ENCODE peak calls at places on chromosome 22, in ten cellular contexts. M is ovary, O is right lobe of liver, L is GM12891, Z is breast epithelium, A is heart left ventricle, J is suprapubic skin, Y is H1, N is HCT116, Q is stomach. V is an unnamed sample.

GRCh38 chr22:48749555-48750227 is 1078.0 kb downstream of the BRD1 start:
- DNase-seq in M (no peak), J (no peak), Z (no peak), L (no peak), Y (no peak), N (no peak), A (no peak), O (no peak), Q (peak), V (no peak)

GRCh38 chr22:48483764-48484528 is 1343.7 kb downstream of the BRD1 start:
- DNase-seq in Q (no peak), J (peak), Z (peak), Y (no peak), N (no peak), A (no peak), O (no peak), M (no peak), L (no peak), V (no peak)

GRCh38 chr22:48835857-48836672 is 991.6 kb downstream of the BRD1 start:
- DNase-seq in Z (no peak), Y (no peak), Q (no peak), M (no peak), A (no peak), J (no peak), O (no peak), L (no peak), N (no peak), V (no peak)

GRCh38 chr22:27670701-27671412 is 130.7 kb downstream of the MN1 start:
- DNase-seq in Z (no peak), Q (peak), J (no peak), O (no peak), L (no peak), M (no peak), Y (peak), A (peak), N (peak), V (no peak)

GRCh38 chr22:17152971-17153370 is 6.1 kb downstream of the HDHD5 start:
- DNase-seq in N (no peak), Q (no peak), Y (no peak), J (no peak), M (no peak), O (no peak), Z (no peak), L (no peak), A (no peak), V (no peak)

GRCh38 chr22:30186535-30186934 is 60.0 kb downstream of the LIF start:
- DNase-seq in Z (no peak), A (no peak), N (no peak), Q (no peak), O (peak), J (no peak), M (no peak), L (no peak), Y (no peak), V (no peak)

GRCh38 chr22:24445481-24446290 is 18.3 kb downstream of the ADORA2A start:
- DNase-seq in J (peak), N (no peak), Z (no peak), O (no peak), Y (no peak), L (no peak), M (peak), Q (no peak), A (no peak), V (no peak)

GRCh38 chr22:20781272-20781990 is 7.5 kb downstream of the SERPIND1 start:
- DNase-seq in Z (no peak), L (no peak), J (no peak), Y (no peak), O (peak), M (no peak), Q (no peak), N (no peak), A (no peak), V (no peak)

GRCh38 chr22:48055827-48056226 is 1293.4 kb downstream of the TBC1D22A start:
- DNase-seq in M (no peak), L (no peak), Q (no peak), O (no peak), J (no peak), N (no peak), A (no peak), Z (no peak), Y (no peak), V (no peak)

GRCh38 chr22:47859891-47860290 is 1097.4 kb downstream of the TBC1D22A start:
- DNase-seq in N (no peak), A (no peak), J (no peak), O (no peak), Y (no peak), L (no peak), Q (no peak), Z (no peak), M (no peak), V (no peak)

GRCh38 chr22:44724859-44725258 is 22.9 kb downstream of the PRR5 start:
- DNase-seq in M (no peak), A (no peak), O (no peak), Z (no peak), J (no peak), Y (no peak), Q (no peak), L (no peak), N (no peak), V (no peak)

GRCh38 chr22:29524440-29525191 is 28.9 kb downstream of the THOC5 start:
- DNase-seq in O (peak), Q (peak), N (no peak), J (no peak), A (no peak), Y (peak), M (no peak), Z (no peak), L (no peak), V (no peak)

GRCh38 chr22:29388759-29389090 is 355 bp upstream of the AP1B1 start:
- DNase-seq in L (no peak), Z (no peak), A (no peak), M (no peak), N (no peak), O (no peak), Q (no peak), Y (no peak), J (no peak), V (no peak)

GRCh38 chr22:18001040-18001893 is 23.1 kb downstream of the MICAL3 start:
- DNase-seq in Y (peak), J (peak), M (peak), O (peak), A (peak), Z (peak), Q (peak), L (peak), N (peak), V (peak)

GRCh38 chr22:24101966-24102365 is 79.3 kb upstream of the SUSD2 start:
- DNase-seq in Q (no peak), Z (peak), A (peak), M (no peak), O (peak), Y (no peak), N (no peak), J (peak), L (no peak), V (no peak)

GRCh38 chr22:23033116-23033905 is 37.0 kb upstream of the GNAZ start:
- DNase-seq in L (no peak), Q (no peak), Y (no peak), M (no peak), Z (no peak), A (no peak), N (no peak), O (no peak), J (no peak), V (no peak)

GRCh38 chr22:18056161-18056666 is 21.6 kb upstream of the PEX26 start:
- DNase-seq in Z (no peak), Y (no peak), O (no peak), Q (no peak), J (no peak), M (no peak), L (no peak), N (no peak), A (peak), V (peak)

GRCh38 chr22:47172771-47173534 is 410.5 kb downstream of the TBC1D22A start:
- DNase-seq in L (no peak), N (no peak), O (peak), A (no peak), Q (no peak), Y (peak), M (peak), Z (peak), J (peak), V (no peak)

GRCh38 chr22:50219800-50220602 is 19.2 kb downstream of the SELENOO start:
- DNase-seq in Q (no peak), Z (no peak), M (peak), Y (peak), N (no peak), A (no peak), O (peak), L (no peak), J (no peak), V (no peak)

GRCh38 chr22:28984482-28985158 is 77.0 kb downstream of the C22orf31 start:
- DNase-seq in A (no peak), Y (no peak), M (no peak), Q (no peak), L (no peak), N (no peak), O (no peak), J (no peak), Z (no peak), V (no peak)

GRCh38 chr22:27518583-27519437 is 282.7 kb downstream of the MN1 start:
- DNase-seq in Z (no peak), A (no peak), Y (no peak), O (no peak), Q (no peak), J (no peak), M (no peak), L (no peak), N (no peak), V (no peak)

GRCh38 chr22:28976588-28976987 is 85.0 kb downstream of the C22orf31 start:
- DNase-seq in Q (no peak), Z (no peak), Y (no peak), O (no peak), N (peak), J (no peak), L (no peak), M (no peak), A (no peak), V (peak)

GRCh38 chr22:50276143-50276542 is 6.0 kb upstream of the MAPK11 start:
- DNase-seq in Y (peak), A (peak), O (peak), J (no peak), L (peak), M (no peak), Q (peak), Z (peak), N (no peak), V (no peak)

GRCh38 chr22:27489265-27489675 is 312.3 kb downstream of the MN1 start:
- DNase-seq in N (no peak), Q (peak), Z (no peak), O (peak), L (no peak), M (no peak), J (no peak), A (no peak), Y (no peak), V (no peak)

GRCh38 chr22:16601437-16602223 is 9.0 kb upstream of the CCT8L2 start:
- DNase-seq in M (peak), J (no peak), N (no peak), Q (no peak), Z (no peak), O (no peak), Y (no peak), L (no peak), A (peak), V (no peak)

GRCh38 chr22:37625737-37626136 is 13.7 kb upstream of the SH3BP1 start:
- DNase-seq in L (no peak), M (no peak), Y (no peak), Q (no peak), J (peak), N (no peak), A (no peak), Z (no peak), O (no peak), V (no peak)

GRCh38 chr22:37166675-37167066 is 17.0 kb upstream of the IL2RB start:
- DNase-seq in O (peak), N (no peak), L (peak), M (peak), A (peak), Z (peak), Y (peak), J (peak), Q (peak), V (peak)

GRCh38 chr22:49768961-49769690 is 58.5 kb downstream of the BRD1 start:
- DNase-seq in J (peak), A (peak), N (no peak), O (peak), Z (peak), L (no peak), M (peak), Y (peak), Q (no peak), V (no peak)

GRCh38 chr22:22210889-22211833 is 33.4 kb upstream of the VPREB1 start:
- DNase-seq in M (no peak), A (no peak), N (no peak), Z (no peak), O (no peak), J (no peak), Y (no peak), Q (no peak), L (no peak), V (no peak)

GRCh38 chr22:21861856-21862255 is 5.6 kb downstream of the MAPK1 start:
- DNase-seq in A (no peak), O (no peak), L (no peak), Z (no peak), Q (no peak), N (no peak), Y (no peak), M (no peak), J (no peak), V (no peak)

GRCh38 chr22:21000215-21000986 is 1.5 kb downstream of the THAP7 start:
- DNase-seq in Q (no peak), M (no peak), A (no peak), Y (no peak), N (no peak), O (no peak), L (no peak), J (no peak), Z (no peak), V (no peak)

GRCh38 chr22:41469218-41469851 is 418 bp downstream of the ACO2 start:
- DNase-seq in Z (no peak), Q (peak), L (no peak), J (no peak), A (peak), M (no peak), O (no peak), Y (no peak), N (no peak), V (no peak)

GRCh38 chr22:41471606-41472005 is 2.7 kb downstream of the ACO2 start:
- DNase-seq in Y (no peak), J (no peak), N (no peak), L (no peak), A (no peak), Q (no peak), M (no peak), O (no peak), Z (no peak), V (no peak)

GRCh38 chr22:41468381-41469217 is at the start of the genes ACO2 and PHF5A:
- DNase-seq in Y (peak), M (peak), Z (peak), A (peak), O (peak), N (peak), L (peak), J (peak), Q (peak), V (peak)
- TF ChIP-seq POLR2A in Y (peak), M (peak), Z (peak), A (peak), O (peak), N (peak), L (peak), J (no peak), Q (no peak), V (peak)

GRCh38 chr22:41541484-41541883 is 2.8 kb downstream of the POLR3H start:
- DNase-seq in Z (no peak), A (no peak), M (no peak), L (no peak), N (no peak), Y (no peak), Q (no peak), O (no peak), J (no peak), V (no peak)

GRCh38 chr22:41542224-41542623 is 2.0 kb downstream of the POLR3H start:
- DNase-seq in Z (no peak), O (no peak), M (no peak), Y (no peak), L (no peak), N (no peak), J (no peak), A (no peak), Q (no peak), V (no peak)

GRCh38 chr22:41543854-41544670 is at the start of gene POLR3H:
- DNase-seq in A (peak), Q (peak), Z (peak), N (peak), M (peak), L (peak), Y (peak), J (peak), O (peak), V (peak)

GRCh38 chr22:41548830-41549211 is 4.6 kb upstream of the POLR3H start:
- DNase-seq in Z (no peak), O (no peak), M (no peak), N (no peak), J (no peak), L (no peak), Y (no peak), Q (no peak), A (no peak), V (no peak)

GRCh38 chr22:41544671-41545476 is 604 bp upstream of the POLR3H start:
- DNase-seq in O (no peak), Y (no peak), Z (no peak), J (no peak), M (no peak), L (no peak), A (no peak), N (no peak), Q (no peak), V (no peak)
- TF ChIP-seq POLR2A in O (no peak), Y (no peak), Z (no peak), J (no peak), M (no peak), L (peak), A (no peak), N (no peak), Q (no peak), V (no peak)

DNA sequence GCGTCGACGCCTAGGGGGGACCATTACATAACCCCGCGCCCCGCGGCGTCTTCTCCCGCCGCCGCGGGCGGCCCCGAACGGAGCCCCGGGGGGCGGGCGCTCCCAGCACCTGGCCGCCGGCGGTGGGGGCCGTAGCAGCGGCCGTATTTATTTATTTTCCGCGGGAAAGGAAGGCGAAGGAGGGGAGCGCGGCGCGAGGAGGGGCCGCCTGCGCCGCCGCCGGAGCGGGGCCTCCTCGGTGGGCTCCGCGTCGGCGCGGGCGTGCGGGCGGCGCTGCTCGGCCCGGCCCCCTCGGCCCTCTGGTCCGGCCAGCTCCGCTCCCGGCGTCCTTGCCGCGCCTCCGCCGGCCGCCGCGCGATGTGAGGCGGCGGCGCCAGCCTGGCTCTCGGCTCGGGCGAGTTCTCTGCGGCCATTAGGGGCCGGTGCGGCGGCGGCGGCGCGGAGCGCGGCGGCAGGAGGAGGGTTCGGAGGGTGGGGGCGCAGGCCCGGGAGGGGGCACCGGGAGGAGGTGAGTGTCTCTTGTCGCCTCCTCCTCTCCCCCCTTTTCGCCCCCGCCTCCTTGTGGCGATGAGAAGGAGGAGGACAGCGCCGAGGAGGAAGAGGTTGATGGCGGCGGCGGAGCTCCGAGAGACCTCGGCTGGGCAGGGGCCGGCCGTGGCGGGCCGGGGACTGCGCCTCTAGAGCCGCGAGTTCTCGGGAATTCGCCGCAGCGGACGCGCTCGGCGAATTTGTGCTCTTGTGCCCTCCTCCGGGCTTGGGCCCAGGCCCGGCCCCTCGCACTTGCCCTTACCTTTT is at the start of gene EP300:
- DNase-seq in L (peak), M (peak), A (peak), Z (peak), Q (peak), Y (peak), O (peak), N (peak), J (peak), V (peak)
- TF ChIP-seq POLR2A in L (peak), M (peak), A (peak), Z (peak), Q (no peak), Y (peak), O (no peak), N (peak), J (peak), V (peak)

DNA sequence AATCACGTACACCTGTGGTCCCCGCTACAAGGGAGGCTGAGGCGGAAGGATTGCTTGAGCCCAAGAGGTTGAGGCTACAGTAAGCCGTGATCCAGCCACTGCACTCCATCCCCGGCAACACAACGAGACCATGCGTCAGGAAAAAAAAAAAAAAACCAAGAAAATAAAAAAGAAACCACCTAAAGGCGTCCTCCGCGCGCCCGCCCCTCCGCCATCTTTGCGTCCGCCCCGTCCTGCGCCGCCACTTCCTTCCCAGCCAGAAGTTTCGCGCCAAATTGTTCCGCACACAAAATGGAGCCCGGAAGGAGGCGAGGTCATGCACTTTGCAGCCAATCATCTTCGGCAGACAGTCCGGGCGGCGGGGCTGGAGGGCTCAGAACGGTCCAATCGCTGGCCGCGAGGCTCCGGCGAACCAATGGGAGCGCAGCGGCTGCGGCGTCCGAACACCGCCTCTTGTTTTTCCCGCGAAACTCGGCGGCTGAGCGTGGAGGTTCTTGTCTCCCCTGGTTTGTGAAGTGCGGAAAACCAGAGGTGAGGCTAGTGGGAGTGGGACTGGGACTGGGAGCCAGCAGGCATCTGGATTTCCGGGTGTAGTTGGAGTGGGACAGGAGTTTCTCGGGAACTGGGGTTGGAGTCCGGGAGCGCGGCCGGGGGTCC is at the start of gene MCM5:
- DNase-seq in Y (peak), Z (peak), O (peak), M (peak), L (peak), J (peak), A (peak), Q (peak), N (peak), V (peak)
- TF ChIP-seq POLR2A in Y (peak), Z (no peak), O (no peak), M (no peak), L (peak), J (no peak), A (no peak), Q (no peak), N (peak), V (no peak)

GRCh38 chr22:43151251-43152000 is at the start of gene TSPO:
- DNase-seq in Z (peak), J (peak), N (no peak), Q (peak), L (no peak), Y (peak), M (peak), A (peak), O (peak), V (peak)
- TF ChIP-seq POLR2A in Z (no peak), J (no peak), N (peak), Q (no peak), L (no peak), Y (no peak), M (no peak), A (peak), O (peak), V (peak)

GRCh38 chr22:38707346-38707745 is 1.6 kb downstream of the GTPBP1 start:
- DNase-seq in Q (no peak), Y (no peak), O (no peak), L (no peak), A (no peak), Z (no peak), N (no peak), J (no peak), M (no peak), V (no peak)
- TF ChIP-seq POLR2A in Q (no peak), Y (no peak), O (peak), L (no peak), A (no peak), Z (no peak), N (no peak), J (no peak), M (no peak), V (no peak)

GRCh38 chr22:19517919-19518567 is 6.2 kb downstream of the CLDN5 start:
- DNase-seq in Q (no peak), L (no peak), J (no peak), A (no peak), M (no peak), Z (no peak), N (no peak), Y (no peak), O (no peak), V (no peak)

GRCh38 chr22:19519041-19519926 is 4.9 kb downstream of the CLDN5 start:
- DNase-seq in Y (no peak), N (no peak), L (no peak), Z (no peak), M (no peak), A (no peak), Q (no peak), J (no peak), O (no peak), V (no peak)

GRCh38 chr22:19520007-19520406 is 4.2 kb downstream of the CLDN5 start:
- DNase-seq in Z (no peak), Q (no peak), Y (no peak), L (no peak), O (no peak), J (no peak), M (no peak), N (no peak), A (no peak), V (no peak)

GRCh38 chr22:19517171-19517500 is 7.1 kb downstream of the CLDN5 start:
- DNase-seq in Q (no peak), Y (no peak), J (no peak), M (no peak), O (no peak), Z (no peak), A (no peak), L (no peak), N (no peak), V (no peak)

GRCh38 chr22:19518568-19519030 is 5.6 kb downstream of the CLDN5 start:
- DNase-seq in Y (no peak), N (no peak), J (no peak), M (no peak), O (no peak), Z (no peak), A (no peak), L (no peak), Q (no peak), V (no peak)
- TF ChIP-seq POLR2A in Y (no peak), N (no peak), J (no peak), M (no peak), O (no peak), Z (no peak), A (no peak), L (no peak), Q (no peak), V (no peak)

GRCh38 chr22:46070215-46070721 is 80.1 kb upstream of the PPARA start:
- DNase-seq in N (no peak), L (no peak), M (peak), Y (peak), J (peak), A (peak), Q (peak), Z (peak), O (peak), V (no peak)
- TF ChIP-seq POLR2A in N (peak), L (no peak), M (no peak), Y (no peak), J (no peak), A (no peak), Q (no peak), Z (no peak), O (no peak), V (no peak)